ENCODE peak calls at places on chromosomes 7 and 10, in six cellular contexts. One of them, this sample, is unnamed.

GRCh38 chr7:44377681-44378421 is 52.5 kb upstream of the CAMK2B start:
- DNase-seq in fibroblast of lung: no peak
- DNase-seq in cardiac muscle cell: no peak
- DNase-seq in IMR-90: no peak
- DNase-seq in A549: no peak
- DNase-seq in PC-3: no peak
- DNase-seq in this sample: no peak

GRCh38 chr10:120394446-120394845 is 62.6 kb upstream of the PLPP4 start:
- DNase-seq in PC-3: no peak
- DNase-seq in fibroblast of lung: no peak
- DNase-seq in cardiac muscle cell: no peak
- DNase-seq in IMR-90: no peak
- DNase-seq in A549: no peak
- DNase-seq in this sample: peak

GRCh38 chr10:14653271-14654161 is 121.2 kb downstream of the FAM107B start:
- DNase-seq in PC-3: peak
- DNase-seq in fibroblast of lung: peak
- DNase-seq in IMR-90: peak
- DNase-seq in cardiac muscle cell: no peak
- DNase-seq in A549: peak
- DNase-seq in this sample: peak

GRCh38 chr7:25752169-25752568 is 399.8 kb upstream of the NFE2L3 start:
- DNase-seq in A549: no peak
- DNase-seq in PC-3: no peak
- DNase-seq in cardiac muscle cell: no peak
- DNase-seq in fibroblast of lung: no peak
- DNase-seq in IMR-90: no peak
- DNase-seq in this sample: no peak

GRCh38 chr7:18153183-18153748 is 125.6 kb upstream of the PRPS1L1 start:
- DNase-seq in cardiac muscle cell: no peak
- DNase-seq in fibroblast of lung: no peak
- DNase-seq in PC-3: no peak
- DNase-seq in IMR-90: no peak
- DNase-seq in A549: no peak
- DNase-seq in this sample: no peak

GRCh38 chr7:78159537-78159936 is 361.0 kb downstream of the PHTF2 start:
- DNase-seq in A549: no peak
- DNase-seq in IMR-90: no peak
- DNase-seq in cardiac muscle cell: no peak
- DNase-seq in fibroblast of lung: no peak
- DNase-seq in PC-3: no peak
- DNase-seq in this sample: no peak

GRCh38 chr7:96311967-96312366 is 9.9 kb downstream of the SLC25A13 start:
- DNase-seq in IMR-90: peak
- DNase-seq in fibroblast of lung: peak
- DNase-seq in A549: no peak
- DNase-seq in cardiac muscle cell: peak
- DNase-seq in PC-3: no peak
- DNase-seq in this sample: peak

GRCh38 chr7:28784166-28784870 is 173.8 kb downstream of the TRIL start:
- DNase-seq in IMR-90: peak
- DNase-seq in cardiac muscle cell: peak
- DNase-seq in PC-3: no peak
- DNase-seq in A549: no peak
- DNase-seq in fibroblast of lung: peak
- DNase-seq in this sample: peak

GRCh38 chr10:30804478-30805055 is 175.0 kb upstream of the LYZL2 start:
- DNase-seq in A549: no peak
- DNase-seq in cardiac muscle cell: no peak
- DNase-seq in PC-3: peak
- DNase-seq in IMR-90: no peak
- DNase-seq in fibroblast of lung: peak
- DNase-seq in this sample: peak

GRCh38 chr7:158476303-158476932 is 111.2 kb downstream of the PTPRN2 start:
- DNase-seq in fibroblast of lung: no peak
- DNase-seq in cardiac muscle cell: no peak
- DNase-seq in A549: no peak
- DNase-seq in PC-3: no peak
- DNase-seq in IMR-90: no peak
- DNase-seq in this sample: no peak

GRCh38 chr7:128955981-128956380 is 18.3 kb downstream of the IRF5 start:
- DNase-seq in fibroblast of lung: no peak
- DNase-seq in IMR-90: no peak
- DNase-seq in A549: no peak
- DNase-seq in cardiac muscle cell: no peak
- DNase-seq in PC-3: no peak
- DNase-seq in this sample: no peak

GRCh38 chr7:115047968-115048720 is 126.2 kb downstream of the MDFIC start:
- DNase-seq in cardiac muscle cell: no peak
- DNase-seq in PC-3: no peak
- DNase-seq in A549: peak
- DNase-seq in IMR-90: peak
- DNase-seq in fibroblast of lung: peak
- DNase-seq in this sample: peak

GRCh38 chr10:125638555-125638954 is 44.4 kb downstream of the TEX36 start:
- DNase-seq in PC-3: no peak
- DNase-seq in fibroblast of lung: no peak
- DNase-seq in IMR-90: no peak
- DNase-seq in cardiac muscle cell: no peak
- DNase-seq in A549: no peak
- DNase-seq in this sample: no peak

GRCh38 chr10:98673156-98673765 is 226.5 kb upstream of the HPS1 start:
- DNase-seq in IMR-90: no peak
- DNase-seq in A549: no peak
- DNase-seq in PC-3: no peak
- DNase-seq in fibroblast of lung: peak
- DNase-seq in cardiac muscle cell: no peak
- DNase-seq in this sample: peak

GRCh38 chr7:117157121-117157870 is 165.6 kb downstream of the WNT2 start:
- DNase-seq in IMR-90: peak
- DNase-seq in A549: peak
- DNase-seq in PC-3: peak
- DNase-seq in cardiac muscle cell: no peak
- DNase-seq in fibroblast of lung: peak
- DNase-seq in this sample: peak

GRCh38 chr10:71725998-71726672 is 6.6 kb upstream of the C10orf105 start:
- DNase-seq in A549: peak
- DNase-seq in fibroblast of lung: peak
- DNase-seq in cardiac muscle cell: no peak
- DNase-seq in PC-3: peak
- DNase-seq in IMR-90: peak
- DNase-seq in this sample: peak

GRCh38 chr10:5620966-5621365 is 45.4 kb downstream of the ASB13 start:
- DNase-seq in cardiac muscle cell: no peak
- DNase-seq in IMR-90: no peak
- DNase-seq in PC-3: no peak
- DNase-seq in A549: no peak
- DNase-seq in fibroblast of lung: no peak
- DNase-seq in this sample: no peak

GRCh38 chr10:69439813-69440506 is 11.3 kb upstream of the TSPAN15 start:
- DNase-seq in PC-3: peak
- DNase-seq in A549: peak
- DNase-seq in fibroblast of lung: peak
- DNase-seq in IMR-90: no peak
- DNase-seq in cardiac muscle cell: peak
- DNase-seq in this sample: peak

GRCh38 chr10:19628767-19629443 is 187.3 kb upstream of the PLXDC2 start:
- DNase-seq in cardiac muscle cell: no peak
- DNase-seq in PC-3: no peak
- DNase-seq in fibroblast of lung: peak
- DNase-seq in A549: no peak
- DNase-seq in IMR-90: no peak
- DNase-seq in this sample: no peak

GRCh38 chr7:140231779-140232491 is 55.2 kb upstream of the KDM7A start:
- DNase-seq in cardiac muscle cell: no peak
- DNase-seq in A549: no peak
- DNase-seq in PC-3: peak
- DNase-seq in fibroblast of lung: no peak
- DNase-seq in IMR-90: no peak
- DNase-seq in this sample: no peak

GRCh38 chr10:117137911-117138642 is at the start of gene VAX1:
- DNase-seq in PC-3: peak
- DNase-seq in IMR-90: no peak
- DNase-seq in fibroblast of lung: no peak
- DNase-seq in cardiac muscle cell: peak
- DNase-seq in A549: peak
- DNase-seq in this sample: no peak

GRCh38 chr7:106279425-106280182 is 5.2 kb downstream of the NAMPT start:
- DNase-seq in cardiac muscle cell: no peak
- DNase-seq in A549: peak
- DNase-seq in IMR-90: no peak
- DNase-seq in fibroblast of lung: no peak
- DNase-seq in PC-3: no peak
- DNase-seq in this sample: peak

GRCh38 chr7:40151504-40151903 is 16.7 kb downstream of the SUGCT start:
- DNase-seq in cardiac muscle cell: no peak
- DNase-seq in PC-3: no peak
- DNase-seq in A549: no peak
- DNase-seq in IMR-90: no peak
- DNase-seq in fibroblast of lung: no peak
- DNase-seq in this sample: no peak

GRCh38 chr7:150516956-150517355 is 2.3 kb downstream of the GIMAP7 start:
- DNase-seq in IMR-90: no peak
- DNase-seq in A549: no peak
- DNase-seq in PC-3: no peak
- DNase-seq in cardiac muscle cell: no peak
- DNase-seq in fibroblast of lung: no peak
- DNase-seq in this sample: no peak

GRCh38 chr7:150514748-150515222 is at the start of gene GIMAP7:
- DNase-seq in IMR-90: no peak
- DNase-seq in fibroblast of lung: no peak
- DNase-seq in PC-3: no peak
- DNase-seq in A549: no peak
- DNase-seq in cardiac muscle cell: no peak
- DNase-seq in this sample: no peak

GRCh38 chr7:150515752-150516151 is 1.1 kb downstream of the GIMAP7 start:
- DNase-seq in PC-3: no peak
- DNase-seq in IMR-90: no peak
- DNase-seq in fibroblast of lung: no peak
- DNase-seq in A549: no peak
- DNase-seq in cardiac muscle cell: no peak
- DNase-seq in this sample: no peak

GRCh38 chr7:150513758-150514157 is 914 bp upstream of the GIMAP7 start:
- DNase-seq in fibroblast of lung: no peak
- DNase-seq in A549: no peak
- DNase-seq in PC-3: no peak
- DNase-seq in IMR-90: no peak
- DNase-seq in cardiac muscle cell: no peak
- DNase-seq in this sample: no peak

GRCh38 chr7:150515248-150515647 is 576 bp downstream of the GIMAP7 start:
- DNase-seq in cardiac muscle cell: no peak
- DNase-seq in PC-3: no peak
- DNase-seq in A549: no peak
- DNase-seq in fibroblast of lung: no peak
- DNase-seq in IMR-90: no peak
- DNase-seq in this sample: no peak
- H3K4me3 ChIP-seq in cardiac muscle cell: no peak
- H3K4me3 ChIP-seq in PC-3: no peak
- H3K4me3 ChIP-seq in A549: no peak
- H3K4me3 ChIP-seq in fibroblast of lung: no peak
- H3K4me3 ChIP-seq in IMR-90: no peak
- H3K4me3 ChIP-seq in this sample: no peak

GRCh38 chr10:112022196-112022595 is 161.4 kb downstream of the GPAM start:
- DNase-seq in IMR-90: no peak
- DNase-seq in A549: peak
- DNase-seq in PC-3: no peak
- DNase-seq in fibroblast of lung: no peak
- DNase-seq in cardiac muscle cell: no peak
- DNase-seq in this sample: no peak
- TF ChIP-seq CTCF in IMR-90: no peak
- TF ChIP-seq CTCF in A549: no peak
- TF ChIP-seq CTCF in PC-3: no peak
- TF ChIP-seq CTCF in fibroblast of lung: no peak
- TF ChIP-seq CTCF in cardiac muscle cell: no peak
- TF ChIP-seq CTCF in this sample: no peak

DNA sequence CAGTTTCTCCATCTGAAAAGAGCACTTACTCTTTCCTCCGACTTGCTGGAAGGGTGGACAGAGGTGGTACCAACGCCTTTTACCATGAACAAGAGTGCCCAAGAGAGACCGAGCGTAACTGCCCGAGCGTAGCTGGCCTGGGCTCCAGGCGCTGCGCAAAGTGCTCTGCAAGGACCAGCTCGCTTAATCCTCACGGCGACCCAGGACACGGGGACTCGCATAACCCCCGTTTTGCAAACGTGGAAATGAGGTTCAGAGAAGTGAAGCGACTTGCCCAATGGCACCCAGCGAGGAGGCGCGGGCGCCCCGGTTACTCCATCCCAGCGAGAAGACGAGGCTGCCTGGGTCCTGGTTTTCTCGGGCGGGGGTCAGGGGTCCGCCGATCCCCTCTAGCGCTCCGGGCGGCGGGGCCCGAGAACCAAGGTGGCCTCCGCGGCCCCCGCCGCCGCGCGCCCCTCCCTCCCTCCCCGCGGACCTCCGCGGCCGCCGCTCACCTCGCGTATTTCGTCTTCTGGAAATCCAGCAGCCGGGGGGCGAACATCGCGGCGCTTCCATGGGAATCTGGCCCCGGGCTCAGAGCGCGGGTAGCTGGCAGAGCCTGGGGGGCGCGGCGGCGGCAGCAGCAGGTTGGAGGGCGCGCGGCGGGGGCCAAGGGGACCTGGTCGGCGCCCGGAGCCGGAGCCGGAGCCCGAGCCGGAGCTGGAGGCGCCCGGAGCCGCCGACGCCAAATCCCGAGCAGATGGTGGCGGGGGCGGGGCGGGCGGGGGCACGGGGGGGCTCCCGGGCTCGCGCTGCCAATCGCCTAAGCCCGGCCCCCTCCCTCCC is at the start of gene MMD2:
- DNase-seq in IMR-90: no peak
- DNase-seq in A549: no peak
- DNase-seq in PC-3: no peak
- DNase-seq in fibroblast of lung: no peak
- DNase-seq in cardiac muscle cell: peak
- DNase-seq in this sample: no peak
- H3K4me3 ChIP-seq in IMR-90: no peak
- H3K4me3 ChIP-seq in A549: peak
- H3K4me3 ChIP-seq in PC-3: no peak
- H3K4me3 ChIP-seq in fibroblast of lung: no peak
- H3K4me3 ChIP-seq in cardiac muscle cell: peak
- H3K4me3 ChIP-seq in this sample: no peak

GRCh38 chr7:155992974-155993373 is 180.7 kb upstream of the SHH start:
- DNase-seq in PC-3: no peak
- DNase-seq in cardiac muscle cell: no peak
- DNase-seq in IMR-90: no peak
- DNase-seq in fibroblast of lung: no peak
- DNase-seq in A549: no peak
- DNase-seq in this sample: no peak
- TF ChIP-seq CTCF in PC-3: no peak
- TF ChIP-seq CTCF in cardiac muscle cell: no peak
- TF ChIP-seq CTCF in IMR-90: no peak
- TF ChIP-seq CTCF in fibroblast of lung: no peak
- TF ChIP-seq CTCF in A549: no peak
- TF ChIP-seq CTCF in this sample: no peak